ENCODE peak calls at places on chromosome 21, in eight cellular contexts. W is tibial artery; L is IMR-90; C is heart right ventricle; S is transverse colon; E is CD8-positive, alpha-beta memory T cell; M is MM.1S; V is aorta. O is an unnamed sample.

GRCh38 chr21:15557925-15558324 is 171.9 kb upstream of the USP25 start:
- DNase-seq in L (no peak), W (no peak), S (no peak), C (no peak), V (no peak), E (no peak), M (peak; percentile 34), O (no peak)

GRCh38 chr21:37792046-37792445 is 124.2 kb downstream of the KCNJ6 start:
- DNase-seq in L (peak; percentile 52), V (no peak), C (no peak), S (no peak), W (no peak), E (no peak), M (no peak), O (peak; percentile 20)

GRCh38 chr21:34630536-34631143 is 15.7 kb upstream of the RCAN1 start:
- DNase-seq in W (no peak), M (peak; percentile 82), E (peak; percentile 47), S (no peak), V (no peak), C (no peak), L (peak; percentile 60), O (peak; percentile 32)

GRCh38 chr21:38027901-38028300 is 111.6 kb upstream of the KCNJ6 start:
- DNase-seq in L (no peak), M (no peak), C (no peak), W (no peak), E (no peak), S (no peak), V (no peak), O (peak; percentile 5)

GRCh38 chr21:31343680-31344480 is at the start of gene TIAM1:
- DNase-seq in V (no peak), L (peak; percentile 66), M (no peak), W (peak; percentile 70), C (peak; percentile 47), S (peak; percentile 36), E (no peak), O (peak; percentile 75)

GRCh38 chr21:43956667-43957030 is 55.5 kb upstream of the TRAPPC10 start:
- DNase-seq in V (no peak), S (no peak), C (no peak), E (no peak), M (no peak), W (no peak), L (peak; percentile 55), O (peak; percentile 52)

GRCh38 chr21:20618878-20619277 is 379.3 kb upstream of the NCAM2 start:
- DNase-seq in E (no peak), V (no peak), W (no peak), M (peak; percentile 37), S (no peak), L (no peak), C (no peak), O (no peak)

GRCh38 chr21:27581168-27581567 is 614.3 kb upstream of the ADAMTS5 start:
- DNase-seq in V (no peak), L (peak; percentile 63), E (no peak), S (no peak), C (no peak), W (no peak), M (no peak), O (no peak)

GRCh38 chr21:27823652-27824201 is 856.8 kb upstream of the ADAMTS5 start:
- DNase-seq in V (no peak), M (no peak), S (no peak), L (no peak), W (no peak), E (no peak), C (no peak), O (no peak)

GRCh38 chr21:43731476-43731875 is 12.5 kb downstream of the PDXK start:
- DNase-seq in M (no peak), V (no peak), L (no peak), E (no peak), W (no peak), S (no peak), C (no peak), O (no peak)

GRCh38 chr21:36388835-36389234 is 3.6 kb downstream of the CHAF1B start:
- DNase-seq in E (no peak), M (no peak), C (no peak), V (no peak), W (no peak), L (peak; percentile 54), S (no peak), O (peak; percentile 33)

GRCh38 chr21:34530264-34530663 is 18.3 kb upstream of the KCNE1 start:
- DNase-seq in C (no peak), S (no peak), E (no peak), V (no peak), W (no peak), M (no peak), L (peak; percentile 86), O (peak; percentile 88)

GRCh38 chr21:31236528-31236927 is 107.5 kb downstream of the TIAM1 start:
- DNase-seq in M (no peak), S (no peak), C (no peak), E (no peak), W (no peak), V (no peak), L (no peak), O (no peak)

GRCh38 chr21:35020446-35020845 is 28.7 kb downstream of the RUNX1 start:
- DNase-seq in W (no peak), M (no peak), C (no peak), L (no peak), S (no peak), V (no peak), E (no peak), O (no peak)

GRCh38 chr21:35046223-35046690 is 2.8 kb downstream of the RUNX1 start:
- DNase-seq in E (no peak), S (no peak), V (no peak), C (no peak), L (no peak), M (no peak), W (no peak), O (no peak)

GRCh38 chr21:33481314-33481943 is 1.7 kb upstream of the TMEM50B start:
- DNase-seq in S (no peak), V (no peak), L (no peak), W (no peak), M (no peak), C (no peak), E (no peak), O (no peak)

GRCh38 chr21:25733859-25734653 is 648 bp downstream of the ATP5PF start:
- DNase-seq in S (no peak), C (no peak), E (peak; percentile 50), V (peak; percentile 80), W (no peak), L (peak; percentile 35), M (peak; percentile 41), O (peak; percentile 39)

GRCh38 chr21:27681841-27682240 is 715.0 kb upstream of the ADAMTS5 start:
- DNase-seq in E (no peak), L (peak; percentile 53), W (no peak), S (no peak), M (no peak), V (no peak), C (no peak), O (peak; percentile 9)

GRCh38 chr21:37072239-37072987 is 458 bp downstream of the PIGP start:
- DNase-seq in W (no peak), C (peak; percentile 88), V (peak; percentile 93), L (peak; percentile 89), E (peak; percentile 81), S (peak; percentile 11), M (no peak), O (peak; percentile 83)

GRCh38 chr21:37475186-37475868 is 108.8 kb downstream of the DYRK1A start:
- DNase-seq in M (no peak), V (no peak), S (no peak), W (no peak), E (no peak), C (no peak), L (no peak), O (no peak)

GRCh38 chr21:40070871-40071270 is 203.6 kb downstream of the PCP4 start:
- DNase-seq in S (no peak), E (no peak), M (no peak), L (no peak), V (no peak), W (no peak), C (no peak), O (no peak)

GRCh38 chr21:40067751-40068150 is 200.5 kb downstream of the PCP4 start:
- DNase-seq in E (no peak), M (no peak), W (no peak), V (no peak), C (no peak), L (no peak), S (no peak), O (no peak)
- H3K36me3 ChIP-seq in E (no peaks in the 10 kb centered on the region), M (peaks cover 8% of the 10 kb centered on the region), W (no peaks in the 10 kb centered on the region), V (no peaks in the 10 kb centered on the region), C (no peaks in the 10 kb centered on the region), L (no peaks in the 10 kb centered on the region), S (no peaks in the 10 kb centered on the region), O (no peaks in the 10 kb centered on the region)

DNA sequence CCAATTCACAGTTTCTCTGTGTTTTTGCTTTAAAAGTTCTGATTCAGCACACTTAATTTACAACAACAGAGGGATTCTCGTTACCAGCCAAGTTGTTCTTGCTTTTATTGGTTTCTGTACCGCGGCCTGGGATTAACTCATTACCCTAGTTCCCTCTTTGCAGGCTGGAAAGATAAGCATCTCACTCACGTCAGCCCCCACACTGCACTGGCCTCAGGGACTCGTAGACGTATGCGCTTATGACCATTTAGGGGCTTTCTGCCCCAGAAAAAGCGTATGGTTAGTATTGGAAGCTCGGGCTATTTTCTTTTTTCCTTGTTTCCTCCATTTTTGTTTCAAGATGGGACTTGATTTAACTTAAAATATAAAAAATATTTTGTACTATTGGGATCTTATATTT is 76.0 kb downstream of the POFUT2 start:
- DNase-seq in L (no peak), W (no peak), E (no peak), M (no peak), S (no peak), V (no peak), C (no peak), O (no peak)
- H3K36me3 ChIP-seq in L (peaks cover 56% of the 10 kb centered on the region), W (peaks cover 57% of the 10 kb centered on the region), E (no peaks in the 10 kb centered on the region), M (no peaks in the 10 kb centered on the region), S (no peaks in the 10 kb centered on the region), V (peaks cover 12% of the 10 kb centered on the region), C (peaks cover 70% of the 10 kb centered on the region), O (peaks cover 28% of the 10 kb centered on the region)

GRCh38 chr21:46274797-46275390 is 10.5 kb downstream of the MCM3AP start:
- DNase-seq in V (no peak), W (no peak), M (peak; percentile 1), L (no peak), E (no peak), C (no peak), S (no peak), O (no peak)
- H3K36me3 ChIP-seq in V (peaks cover 26% of the 10 kb centered on the region), W (peaks cover 100% of the 10 kb centered on the region), M (peaks cover 36% of the 10 kb centered on the region), L (peaks cover 65% of the 10 kb centered on the region), E (peaks cover 70% of the 10 kb centered on the region), C (peaks cover 100% of the 10 kb centered on the region), S (peaks cover 1% of the 10 kb centered on the region), O (peaks cover 82% of the 10 kb centered on the region)

GRCh38 chr21:42199488-42200463 is 19.2 kb upstream of the ABCG1 start:
- DNase-seq in V (no peak), L (peak; percentile 77), E (peak; percentile 55), S (peak; percentile 46), M (no peak), W (no peak), C (no peak), O (peak; percentile 9)
- H3K36me3 ChIP-seq in V (no peaks in the 10 kb centered on the region), L (no peaks in the 10 kb centered on the region), E (no peaks in the 10 kb centered on the region), S (no peaks in the 10 kb centered on the region), M (no peaks in the 10 kb centered on the region), W (no peaks in the 10 kb centered on the region), C (no peaks in the 10 kb centered on the region), O (no peaks in the 10 kb centered on the region)